ENCODE peak calls at places on chromosomes 6 and 20, in seven cellular contexts. One of them, this sample, is unnamed.

GRCh38 chr6:127637830-127638229 is 60.9 kb downstream of the C6orf58 start:
- DNase-seq in Kasumi-1: no peak
- DNase-seq in GM13976: no peak
- DNase-seq in fibroblast of the aortic adventitia: peak; percentile 34
- DNase-seq in fibroblast of lung: peak; percentile 41
- DNase-seq in KG1: no peak
- DNase-seq in NCI-H2171: no peak
- DNase-seq in this sample: no peak

GRCh38 chr6:110682460-110682853 is 132.8 kb downstream of the CDK19 start:
- DNase-seq in KG1: peak; percentile 86
- DNase-seq in fibroblast of lung: peak; percentile 87
- DNase-seq in GM13976: peak; percentile 63
- DNase-seq in Kasumi-1: peak; percentile 92
- DNase-seq in fibroblast of the aortic adventitia: peak; percentile 88
- DNase-seq in NCI-H2171: peak; percentile 61
- DNase-seq in this sample: peak; percentile 85

GRCh38 chr6:141848029-141848890 is 284.5 kb upstream of the GJE1 start:
- DNase-seq in NCI-H2171: no peak
- DNase-seq in fibroblast of the aortic adventitia: no peak
- DNase-seq in Kasumi-1: no peak
- DNase-seq in KG1: no peak
- DNase-seq in GM13976: no peak
- DNase-seq in fibroblast of lung: no peak
- DNase-seq in this sample: peak; percentile 46

GRCh38 chr6:11318835-11319813 is 86.7 kb upstream of the NEDD9 start:
- DNase-seq in KG1: no peak
- DNase-seq in GM13976: no peak
- DNase-seq in fibroblast of lung: no peak
- DNase-seq in Kasumi-1: no peak
- DNase-seq in fibroblast of the aortic adventitia: peak; percentile 17
- DNase-seq in NCI-H2171: no peak
- DNase-seq in this sample: peak; percentile 19

GRCh38 chr6:109739671-109740070 is 48.6 kb downstream of the FIG4 start:
- DNase-seq in NCI-H2171: no peak
- DNase-seq in GM13976: no peak
- DNase-seq in Kasumi-1: no peak
- DNase-seq in fibroblast of the aortic adventitia: no peak
- DNase-seq in KG1: no peak
- DNase-seq in fibroblast of lung: no peak
- DNase-seq in this sample: no peak

GRCh38 chr20:46394872-46395470 is 11.4 kb downstream of the ELMO2 start:
- DNase-seq in NCI-H2171: no peak
- DNase-seq in fibroblast of lung: no peak
- DNase-seq in Kasumi-1: peak; percentile 70
- DNase-seq in KG1: no peak
- DNase-seq in fibroblast of the aortic adventitia: no peak
- DNase-seq in GM13976: no peak
- DNase-seq in this sample: no peak

GRCh38 chr20:50572922-50573777 is 63.0 kb downstream of the PTPN1 start:
- DNase-seq in KG1: no peak
- DNase-seq in GM13976: no peak
- DNase-seq in fibroblast of the aortic adventitia: peak; percentile 91
- DNase-seq in fibroblast of lung: peak; percentile 98
- DNase-seq in Kasumi-1: no peak
- DNase-seq in NCI-H2171: peak; percentile 75
- DNase-seq in this sample: peak; percentile 94

GRCh38 chr6:125747589-125748533 is 1.6 kb upstream of the HEY2 start:
- DNase-seq in GM13976: peak; percentile 42
- DNase-seq in Kasumi-1: peak; percentile 15
- DNase-seq in fibroblast of the aortic adventitia: no peak
- DNase-seq in KG1: no peak
- DNase-seq in fibroblast of lung: no peak
- DNase-seq in NCI-H2171: peak; percentile 58
- DNase-seq in this sample: no peak

GRCh38 chr20:62549499-62550086 is 73.8 kb upstream of the GATA5 start:
- DNase-seq in fibroblast of lung: no peak
- DNase-seq in KG1: no peak
- DNase-seq in GM13976: no peak
- DNase-seq in fibroblast of the aortic adventitia: no peak
- DNase-seq in Kasumi-1: no peak
- DNase-seq in NCI-H2171: no peak
- DNase-seq in this sample: no peak

GRCh38 chr6:124658053-124658452 is 304.2 kb upstream of the RNF217 start:
- DNase-seq in Kasumi-1: no peak
- DNase-seq in NCI-H2171: no peak
- DNase-seq in fibroblast of lung: no peak
- DNase-seq in GM13976: no peak
- DNase-seq in KG1: no peak
- DNase-seq in fibroblast of the aortic adventitia: no peak
- DNase-seq in this sample: no peak

GRCh38 chr6:110017946-110018345 is 39.8 kb downstream of the GPR6 start:
- DNase-seq in Kasumi-1: no peak
- DNase-seq in GM13976: no peak
- DNase-seq in fibroblast of lung: no peak
- DNase-seq in KG1: no peak
- DNase-seq in NCI-H2171: no peak
- DNase-seq in fibroblast of the aortic adventitia: no peak
- DNase-seq in this sample: no peak

GRCh38 chr20:58706975-58707681 is 14.5 kb downstream of the NPEPL1 start:
- DNase-seq in GM13976: no peak
- DNase-seq in KG1: no peak
- DNase-seq in Kasumi-1: no peak
- DNase-seq in fibroblast of the aortic adventitia: no peak
- DNase-seq in fibroblast of lung: no peak
- DNase-seq in NCI-H2171: no peak
- DNase-seq in this sample: no peak